ENCODE peak calls at places on chromosomes 5 and 9, in ten cellular contexts. T is HCT116, F is neural crest cell, N is Calu3, I is chondrocyte, Y is cardiac muscle cell, W is GM20000, S is B cell, L is RWPE1, Z is fibroblast of pulmonary artery. O is an unnamed sample.

GRCh38 chr5:150081541-150082283 is 4.6 kb downstream of the CSF1R start:
- DNase-seq in N (no peak), I (no peak), Z (peak), F (no peak), W (peak), T (no peak), S (peak), Y (peak), L (no peak), O (no peak)

GRCh38 chr9:133583586-133583985 is 25.6 kb downstream of the FAM163B start:
- DNase-seq in L (no peak), F (no peak), I (no peak), N (no peak), S (no peak), Y (peak), T (no peak), W (no peak), Z (no peak), O (no peak)

GRCh38 chr9:131237931-131238401 is 38.3 kb downstream of the FAM78A start:
- DNase-seq in L (peak), Y (peak), N (no peak), I (no peak), Z (peak), S (peak), W (peak), F (peak), T (no peak), O (no peak)

GRCh38 chr5:159034083-159034824 is 65.5 kb downstream of the EBF1 start:
- DNase-seq in L (no peak), Y (peak), T (no peak), S (no peak), I (no peak), F (peak), Z (peak), W (peak), N (peak), O (no peak)

GRCh38 chr5:67672633-67673032 is 476.0 kb upstream of the CD180 start:
- DNase-seq in F (no peak), I (no peak), Y (no peak), T (no peak), L (no peak), N (no peak), Z (no peak), W (no peak), S (no peak), O (no peak)

GRCh38 chr5:78610163-78610583 is 38.4 kb downstream of the LHFPL2 start:
- DNase-seq in Y (peak), F (no peak), L (no peak), I (no peak), S (no peak), Z (peak), T (no peak), W (no peak), N (no peak), O (no peak)

GRCh38 chr5:113002423-113002822 is 25.8 kb downstream of the DCP2 start:
- DNase-seq in T (no peak), I (no peak), N (no peak), F (no peak), L (no peak), S (no peak), Y (no peak), W (no peak), Z (no peak), O (no peak)

GRCh38 chr9:78685471-78685870 is 388.5 kb downstream of the PSAT1 start:
- DNase-seq in L (no peak), Z (no peak), S (no peak), T (no peak), I (no peak), W (no peak), F (peak), N (no peak), Y (no peak), O (no peak)

GRCh38 chr9:81613002-81613750 is 76.2 kb downstream of the TLE1 start:
- DNase-seq in I (no peak), L (no peak), T (no peak), N (no peak), S (no peak), F (no peak), W (no peak), Y (peak), Z (peak), O (no peak)

GRCh38 chr5:132397224-132397623 is 27.7 kb downstream of the SLC22A5 start:
- DNase-seq in F (no peak), Z (no peak), T (no peak), S (no peak), Y (no peak), W (no peak), I (no peak), L (no peak), N (no peak), O (no peak)

GRCh38 chr5:30926181-30926580 is 267.3 kb upstream of the CDH6 start:
- DNase-seq in Y (no peak), I (no peak), S (no peak), L (no peak), W (no peak), Z (no peak), T (no peak), N (no peak), F (no peak), O (no peak)

GRCh38 chr9:122367065-122367464 is 3.8 kb upstream of the PTGS1 start:
- DNase-seq in S (no peak), T (no peak), I (no peak), N (no peak), L (no peak), W (no peak), Z (no peak), F (no peak), Y (no peak), O (no peak)

GRCh38 chr9:16030513-16031185 is 477.8 kb downstream of the CCDC171 start:
- DNase-seq in W (peak), F (no peak), T (peak), N (peak), L (peak), Z (peak), I (no peak), Y (peak), S (no peak), O (no peak)

GRCh38 chr5:176875783-176876505 is 23.2 kb downstream of the HK3 start:
- DNase-seq in W (no peak), F (no peak), S (no peak), I (no peak), L (no peak), T (no peak), Y (no peak), N (no peak), Z (no peak), O (no peak)

GRCh38 chr5:1855075-1855474 is 27.6 kb downstream of the IRX4 start:
- DNase-seq in F (no peak), T (no peak), N (no peak), I (no peak), L (no peak), S (no peak), Y (no peak), Z (no peak), W (no peak), O (no peak)

GRCh38 chr5:64164166-64164565 is 1.5 kb upstream of the RNF180 start:
- DNase-seq in W (no peak), F (no peak), I (no peak), Y (no peak), S (no peak), L (no peak), N (no peak), T (no peak), Z (no peak), O (no peak)

GRCh38 chr5:67404261-67405100 is 207.9 kb upstream of the CD180 start:
- DNase-seq in Z (peak), T (no peak), F (no peak), Y (peak), I (no peak), W (no peak), L (peak), N (no peak), S (no peak), O (no peak)

GRCh38 chr5:78779771-78780616 is 131.4 kb upstream of the LHFPL2 start:
- DNase-seq in T (no peak), Y (peak), W (no peak), Z (peak), L (peak), N (no peak), F (no peak), I (no peak), S (no peak), O (no peak)

DNA sequence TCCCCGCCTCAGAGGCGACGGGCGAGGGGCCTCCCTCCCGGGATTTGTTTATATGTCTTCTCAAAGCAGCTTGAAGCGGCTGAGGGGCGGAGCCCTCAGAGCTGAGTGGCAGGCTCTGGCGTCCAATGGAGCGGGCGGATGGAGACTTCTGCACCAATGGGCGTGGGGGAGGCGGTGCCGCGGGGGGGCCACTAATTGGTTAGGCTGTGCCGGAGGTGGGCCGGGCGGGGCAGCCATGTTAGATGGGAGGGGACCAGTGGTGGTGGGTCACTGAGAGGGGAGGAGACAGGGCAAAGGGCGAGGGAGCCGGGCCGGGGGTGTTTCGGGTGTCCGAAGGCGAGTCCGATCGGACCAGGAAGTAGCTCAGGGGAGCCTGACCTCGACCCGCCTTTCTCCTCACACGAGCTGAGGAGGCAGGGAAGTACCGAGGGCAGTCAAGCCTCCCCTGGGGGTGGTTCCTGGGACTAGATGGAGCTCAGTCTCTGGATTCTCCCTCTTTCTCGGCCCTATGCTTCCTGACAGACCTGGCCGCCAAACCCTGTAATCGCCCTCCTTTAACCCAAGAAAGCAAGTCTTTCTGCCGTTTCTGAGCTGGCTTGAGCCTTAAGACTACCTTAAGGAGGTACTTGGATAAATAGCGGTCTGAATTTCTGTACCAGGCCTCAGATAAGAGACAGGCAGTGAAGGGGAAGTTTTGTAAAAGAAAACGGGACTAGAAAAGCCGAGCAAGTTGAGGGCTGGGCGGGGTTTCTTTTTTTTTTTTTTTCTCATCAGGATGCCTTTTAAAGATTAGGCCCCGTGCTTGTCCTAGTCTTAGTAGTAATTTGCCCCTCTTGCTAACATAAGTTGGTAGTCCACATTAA is 1.1 kb downstream of the CREBRF start:
- DNase-seq in I (peak), W (peak), T (peak), Z (peak), L (peak), Y (peak), N (peak), F (peak), S (peak), O (peak)
- TF ChIP-seq CTCF in I (peak), W (no peak), T (no peak), Z (peak), L (no peak), Y (peak), N (no peak), F (peak), S (no peak), O (peak)

GRCh38 chr9:137650259-137650658 is 31.5 kb downstream of the EHMT1 start:
- DNase-seq in Y (no peak), N (no peak), I (no peak), W (no peak), L (no peak), Z (no peak), S (no peak), F (no peak), T (no peak), O (no peak)

GRCh38 chr9:137648396-137648795 is 29.6 kb downstream of the EHMT1 start:
- DNase-seq in T (no peak), I (peak), W (no peak), S (no peak), N (no peak), Y (peak), L (no peak), F (no peak), Z (peak), O (no peak)

GRCh38 chr9:137647096-137647709 is 28.4 kb downstream of the EHMT1 start:
- DNase-seq in N (no peak), T (no peak), W (no peak), Y (no peak), I (peak), S (no peak), F (no peak), Z (no peak), L (no peak), O (no peak)

GRCh38 chr9:137650779-137651178 is 32.0 kb downstream of the EHMT1 start:
- DNase-seq in S (no peak), Y (no peak), L (no peak), I (peak), T (no peak), N (no peak), Z (no peak), F (no peak), W (no peak), O (no peak)

GRCh38 chr9:137649553-137649952 is 30.7 kb downstream of the EHMT1 start:
- DNase-seq in Y (no peak), I (peak), W (no peak), N (no peak), S (no peak), Z (no peak), L (no peak), T (no peak), F (no peak), O (no peak)
- TF ChIP-seq CTCF in Y (no peak), I (no peak), W (no peak), N (no peak), S (no peak), Z (no peak), L (no peak), T (no peak), F (no peak), O (no peak)

GRCh38 chr5:11046160-11046559 is 285.1 kb upstream of the DAP start:
- DNase-seq in I (no peak), F (no peak), N (no peak), Y (no peak), T (no peak), L (no peak), Z (no peak), S (no peak), W (no peak), O (no peak)
- TF ChIP-seq CTCF in I (no peak), F (no peak), N (no peak), Y (no peak), T (no peak), L (no peak), Z (no peak), S (no peak), W (peak), O (no peak)

DNA sequence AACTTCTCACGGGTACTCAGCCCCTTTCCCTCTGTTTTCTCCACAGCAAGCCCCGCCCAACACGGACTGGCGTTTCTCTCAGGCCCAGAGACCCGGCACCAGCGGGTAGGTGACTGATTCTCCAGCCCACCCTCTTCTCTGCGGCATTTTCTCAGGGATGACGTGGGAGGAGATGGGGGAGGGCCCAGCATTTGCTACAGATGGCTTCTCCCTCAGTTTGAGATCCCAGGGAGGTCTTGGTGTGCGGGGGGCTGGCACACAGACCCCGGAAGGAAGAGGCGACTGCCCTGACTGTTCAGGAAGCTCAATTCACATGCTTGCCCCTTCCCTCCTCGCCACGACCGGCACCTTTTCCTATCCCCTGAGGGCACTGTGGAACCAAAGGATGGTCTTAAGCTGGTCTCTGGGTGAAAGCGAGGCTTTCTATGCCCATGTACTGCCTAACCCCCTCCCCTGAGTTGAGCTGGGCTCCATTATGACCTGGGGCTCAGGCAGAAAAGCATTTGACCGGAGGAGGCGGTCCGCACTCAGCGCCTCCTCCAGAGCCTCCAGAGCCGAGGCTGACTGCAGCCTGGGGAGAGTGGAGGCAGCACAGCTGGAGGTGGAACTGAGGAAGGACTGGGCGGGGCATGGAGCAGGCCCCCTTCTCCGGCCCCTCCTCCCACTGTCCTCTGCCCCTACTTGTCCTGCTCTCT is 6.0 kb downstream of the PCDHGC5 start:
- DNase-seq in I (peak), S (no peak), F (peak), Z (no peak), L (no peak), Y (no peak), N (no peak), W (no peak), T (no peak), O (no peak)
- TF ChIP-seq CTCF in I (peak), S (no peak), F (no peak), Z (no peak), L (no peak), Y (no peak), N (no peak), W (no peak), T (no peak), O (no peak)

DNA sequence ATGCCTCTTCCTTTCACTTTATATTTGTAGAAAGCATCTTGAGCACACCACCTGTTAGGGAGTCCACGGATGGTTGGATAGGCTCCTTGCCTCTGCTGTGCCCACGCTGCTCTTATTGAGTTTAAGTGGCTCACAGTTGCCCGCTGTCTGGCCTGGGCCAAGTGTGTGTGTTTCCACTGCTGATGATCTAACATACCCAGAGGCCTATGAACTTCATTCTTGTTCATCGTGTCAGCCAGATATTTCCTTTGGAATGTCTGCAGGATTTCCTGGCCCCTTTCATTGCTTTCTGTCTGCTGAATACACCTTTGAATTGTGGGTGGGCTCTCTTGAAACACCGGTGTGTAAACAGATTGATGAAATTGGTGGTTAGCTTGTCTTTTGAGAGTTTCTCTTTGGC is 46.6 kb downstream of the MVB12B start:
- DNase-seq in F (no peak), Y (no peak), L (peak), N (no peak), T (no peak), W (no peak), Z (peak), S (no peak), I (no peak), O (no peak)
- TF ChIP-seq CTCF in F (no peak), Y (no peak), L (no peak), N (no peak), T (no peak), W (no peak), Z (no peak), S (no peak), I (no peak), O (no peak)